ENCODE peak calls at places on chromosome 4, in four cellular contexts. E is uterus, P is AG04450, Q is AG04449. T is an unnamed sample.

GRCh38 chr4:186845137-186845842 is 121.6 kb upstream of the FAT1 start:
- DNase-seq in E (peak; percentile 25), P (peak; percentile 82), Q (peak; percentile 87), T (no peak)

GRCh38 chr4:84644087-84644486 is 61.2 kb downstream of the CDS1 start:
- DNase-seq in E (no peak), P (no peak), Q (no peak), T (no peak)

GRCh38 chr4:97395980-97396562 is 747.2 kb downstream of the STPG2 start:
- DNase-seq in E (no peak), P (no peak), Q (no peak), T (no peak)

GRCh38 chr4:104973708-104974107 is 173.0 kb upstream of the TET2 start:
- DNase-seq in E (no peak), P (no peak), Q (no peak), T (no peak)

GRCh38 chr4:145881991-145882390 is 56.6 kb downstream of the ZNF827 start:
- DNase-seq in E (no peak), P (no peak), Q (no peak), T (no peak)

GRCh38 chr4:75285837-75286236 is 228.4 kb downstream of the RCHY1 start:
- DNase-seq in E (no peak), P (no peak), Q (no peak), T (no peak)

GRCh38 chr4:1509366-1509765 is 103.1 kb upstream of the NKX1-1 start:
- DNase-seq in E (no peak), P (no peak), Q (no peak), T (no peak)

GRCh38 chr4:124155239-124155638 is 557.3 kb downstream of the ANKRD50 start:
- DNase-seq in E (no peak), P (no peak), Q (no peak), T (no peak)

GRCh38 chr4:13384055-13384454 is 100.1 kb downstream of the RAB28 start:
- DNase-seq in E (no peak), P (no peak), Q (no peak), T (no peak)

GRCh38 chr4:40749717-40750460 is at the start of gene NSUN7:
- DNase-seq in E (peak; percentile 25), P (no peak), Q (no peak), T (peak; percentile 96)

GRCh38 chr4:152620915-152621314 is 58.9 kb downstream of the TMEM154 start:
- DNase-seq in E (no peak), P (no peak), Q (no peak), T (no peak)

GRCh38 chr4:37719021-37719420 is 32.8 kb upstream of the RELL1 start:
- DNase-seq in E (no peak), P (no peak), Q (no peak), T (no peak)

GRCh38 chr4:135267148-135267878 is 1065.7 kb upstream of the PABPC4L start:
- DNase-seq in E (no peak), P (no peak), Q (no peak), T (no peak)

GRCh38 chr4:68655764-68656444 is 14.5 kb downstream of the UGT2B15 start:
- DNase-seq in E (no peak), P (no peak), Q (no peak), T (no peak)

DNA sequence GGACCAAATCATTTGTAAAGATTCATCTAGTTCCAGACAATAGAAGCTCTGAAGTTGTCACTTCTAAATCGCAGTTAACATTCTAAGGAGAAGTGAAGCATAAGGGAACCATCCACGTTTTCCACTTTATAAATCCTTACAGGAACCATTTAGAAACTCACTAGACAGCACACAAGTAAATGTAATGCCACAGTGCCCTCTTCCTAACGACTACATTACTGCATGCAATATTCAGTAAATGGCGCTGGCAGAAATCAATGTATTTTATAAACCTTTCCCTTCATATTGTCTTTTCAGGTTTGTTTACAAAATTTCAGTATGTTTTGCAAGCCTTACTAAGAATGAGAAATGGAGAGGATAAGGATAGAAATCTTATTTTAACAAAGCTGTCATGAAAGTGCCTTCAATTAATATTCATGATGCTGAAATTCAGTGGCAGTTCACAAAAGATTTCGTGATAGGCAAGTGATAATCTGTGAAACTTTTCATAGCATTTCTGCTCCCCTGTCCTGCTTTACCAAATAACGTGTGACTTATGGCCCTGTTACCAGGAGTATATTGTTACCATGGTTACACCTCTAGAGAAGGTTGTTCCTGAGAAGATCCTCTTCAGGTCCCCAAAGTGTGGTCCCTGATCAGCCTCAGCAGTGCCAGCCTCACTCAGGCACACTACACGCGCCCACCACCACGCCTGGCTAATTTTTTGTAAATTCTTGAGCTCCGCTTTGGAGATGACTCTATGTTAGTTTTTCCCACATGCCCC is 54.2 kb downstream of the TMA16 start:
- DNase-seq in E (no peak), P (no peak), Q (no peak), T (no peak)
- TF ChIP-seq CTCF in E (peak; percentile 62), P (peak; percentile 76), Q (peak; percentile 58), T (peak; percentile 77)

GRCh38 chr4:140372607-140373327 is 679 bp upstream of the SCOC start:
- DNase-seq in E (no peak), P (no peak), Q (no peak), T (no peak)
- TF ChIP-seq CTCF in E (peak; percentile 41), P (no peak), Q (no peak), T (no peak)

GRCh38 chr4:144267084-144267483 is 126.6 kb upstream of the GYPA start:
- DNase-seq in E (no peak), P (no peak), Q (no peak), T (no peak)
- TF ChIP-seq CTCF in E (no peak), P (no peak), Q (no peak), T (no peak)

DNA sequence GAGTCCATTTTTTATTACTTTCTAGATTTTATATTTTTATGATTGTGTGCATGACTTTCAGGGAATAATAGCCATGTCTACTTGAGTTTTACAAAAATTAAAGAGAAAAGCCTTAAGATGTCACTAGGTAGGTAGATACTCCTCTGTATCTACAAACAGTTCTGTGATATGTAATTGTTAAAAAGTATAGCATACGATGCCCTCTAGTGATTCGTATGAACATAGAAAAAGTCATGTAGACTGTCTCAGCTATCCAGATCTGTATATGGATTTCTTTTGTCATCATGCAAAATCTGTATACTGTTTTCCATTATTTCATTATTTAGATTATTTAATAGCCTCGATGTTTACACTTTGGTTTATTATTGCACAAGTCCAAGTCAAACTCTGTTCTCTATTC is 856.6 kb downstream of the CENPC start:
- DNase-seq in E (no peak), P (no peak), Q (no peak), T (no peak)
- TF ChIP-seq CTCF in E (no peak), P (no peak), Q (no peak), T (peak; percentile 45)

GRCh38 chr4:155491336-155492131 is 114.8 kb upstream of the MAP9 start:
- DNase-seq in E (no peak), P (no peak), Q (no peak), T (no peak)
- TF ChIP-seq CTCF in E (no peak), P (peak; percentile 15), Q (no peak), T (no peak)

GRCh38 chr4:65943076-65943475 is 272.8 kb upstream of the EPHA5 start:
- DNase-seq in E (no peak), P (no peak), Q (no peak), T (peak; percentile 44)
- TF ChIP-seq CTCF in E (no peak), P (no peak), Q (no peak), T (peak; percentile 55)

DNA sequence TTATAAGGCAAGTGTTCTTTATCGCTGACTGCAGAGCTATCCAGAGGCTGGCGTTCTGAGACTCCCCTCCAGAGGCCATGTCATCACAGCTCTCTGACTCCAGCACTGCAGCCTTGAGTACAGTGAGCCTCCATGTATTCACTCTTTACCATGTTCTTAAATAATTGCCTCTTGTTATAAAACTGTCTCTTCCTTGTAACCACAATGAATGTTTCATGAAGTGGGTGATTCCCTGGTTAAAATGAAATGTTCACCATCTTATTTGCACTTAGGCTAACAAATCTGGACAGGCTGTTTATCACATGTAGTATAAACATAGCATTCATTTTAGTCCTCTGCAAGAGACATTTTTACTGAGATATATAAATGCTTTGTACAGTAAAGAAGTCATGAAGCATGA is 43.8 kb downstream of the GUCY1B1 start:
- DNase-seq in E (no peak), P (no peak), Q (no peak), T (no peak)
- TF ChIP-seq CTCF in E (no peak), P (no peak), Q (no peak), T (no peak)

GRCh38 chr4:56906534-56906933 is 1.2 kb upstream of the REST start:
- DNase-seq in E (no peak), P (no peak), Q (no peak), T (no peak)

GRCh38 chr4:56907009-56907408 is 691 bp upstream of the REST start:
- DNase-seq in E (no peak), P (no peak), Q (no peak), T (peak; percentile 63)

GRCh38 chr4:56909083-56909981 is 1.6 kb downstream of the REST start:
- DNase-seq in E (peak; percentile 36), P (no peak), Q (no peak), T (peak; percentile 46)

GRCh38 chr4:56907489-56908205 is at the start of gene REST:
- DNase-seq in E (peak; percentile 81), P (no peak), Q (no peak), T (peak; percentile 97)

DNA sequence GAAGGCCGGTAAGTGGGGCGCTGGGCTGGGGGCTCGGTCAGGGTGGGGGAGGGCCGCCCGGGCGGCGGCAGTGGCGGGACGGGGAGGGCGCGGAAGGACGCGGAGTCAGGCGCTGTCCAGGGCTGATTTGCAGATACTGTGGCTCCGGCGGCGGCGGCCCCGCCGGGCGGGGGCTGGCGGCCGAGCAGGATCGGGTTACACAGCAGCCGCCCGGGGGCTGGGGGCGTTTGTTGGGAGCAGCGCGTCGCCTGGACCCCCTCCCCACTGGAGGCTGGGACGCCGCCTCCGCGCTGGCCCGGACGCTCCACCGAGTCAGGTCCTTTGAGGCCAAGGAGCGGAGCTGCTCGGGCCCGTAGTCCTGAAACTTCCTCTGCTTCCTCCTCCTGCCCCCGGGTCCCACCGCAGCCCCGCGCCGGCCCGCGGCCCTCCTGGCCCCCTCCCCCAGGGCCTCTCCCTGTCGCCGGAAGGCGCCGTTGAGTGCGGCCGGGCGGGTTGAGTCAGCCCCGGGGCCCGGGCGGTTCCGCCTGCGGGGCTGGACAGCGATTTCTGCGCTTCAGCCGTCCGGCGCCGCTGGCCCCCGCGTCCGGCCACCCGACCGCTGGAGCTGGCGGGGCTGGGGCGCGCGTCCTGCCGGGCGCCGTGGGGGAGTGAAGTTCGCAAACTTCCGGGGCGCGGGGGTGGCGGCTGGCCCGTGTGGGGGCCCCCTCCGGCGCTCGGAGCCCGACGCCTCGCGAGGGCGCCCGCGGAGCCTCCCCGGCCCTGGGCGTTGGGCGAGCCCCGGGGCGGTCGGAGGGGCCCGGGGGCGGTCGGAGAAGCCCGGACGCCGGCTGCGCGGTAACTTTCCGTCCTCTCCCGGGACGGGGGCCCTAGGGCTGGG is 744 bp downstream of the REST start:
- DNase-seq in E (peak; percentile 58), P (no peak), Q (no peak), T (peak; percentile 87)
- TF ChIP-seq CTCF in E (no peak), P (peak; percentile 3), Q (no peak), T (no peak)

GRCh38 chr4:45647823-45648222 is 476.0 kb downstream of the GABRG1 start:
- DNase-seq in E (no peak), P (no peak), Q (no peak), T (no peak)

GRCh38 chr4:45648846-45649245 is 475.0 kb downstream of the GABRG1 start:
- DNase-seq in E (no peak), P (no peak), Q (no peak), T (no peak)

GRCh38 chr4:45646885-45647598 is 476.8 kb downstream of the GABRG1 start:
- DNase-seq in E (no peak), P (no peak), Q (no peak), T (no peak)

DNA sequence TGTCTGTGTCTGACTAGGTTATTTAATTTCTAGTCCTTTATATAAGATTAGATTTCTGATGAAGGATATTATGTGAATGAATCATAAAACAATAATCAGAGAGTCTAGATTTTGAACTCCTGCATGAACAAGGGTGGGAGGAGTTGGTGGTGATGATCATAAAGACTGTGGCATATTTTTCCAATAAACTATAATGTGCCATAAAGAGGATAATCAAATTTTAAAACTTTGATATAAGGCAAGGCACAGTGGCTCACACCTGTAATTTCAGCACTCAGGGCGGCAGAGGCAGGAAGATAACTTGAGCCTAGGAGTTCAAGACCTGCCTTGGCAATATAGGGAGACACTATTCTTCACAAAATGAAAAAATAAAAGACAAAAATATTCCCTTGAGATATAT is 473.3 kb downstream of the GABRG1 start:
- DNase-seq in E (no peak), P (no peak), Q (no peak), T (no peak)
- TF ChIP-seq CTCF in E (no peak), P (no peak), Q (no peak), T (no peak)

T was measured in H9.